ENCODE peak calls at places on chromosomes 5 and 9, in six cellular contexts. C, X, P, H, W and N are unnamed samples.

GRCh38 chr9:111914749-111915424 is 18.3 kb downstream of the UGCG start:
- DNase-seq in C (no peak), X (no peak), P (no peak), H (no peak), W (no peak), N (no peak)

GRCh38 chr5:21173526-21173925 is 1185.5 kb upstream of the CDH18 start:
- DNase-seq in C (no peak), X (no peak), P (no peak), H (no peak), W (no peak), N (no peak)

GRCh38 chr5:5424736-5425135 is 2.3 kb downstream of the ICE1 start:
- DNase-seq in C (no peak), X (no peak), P (no peak), H (no peak), W (no peak), N (peak; percentile 41)

GRCh38 chr5:9776525-9776924 is 146.4 kb upstream of the TAS2R1 start:
- DNase-seq in C (no peak), X (no peak), P (no peak), H (no peak), W (no peak), N (peak; percentile 68)

GRCh38 chr5:159053216-159053615 is 46.5 kb downstream of the EBF1 start:
- DNase-seq in C (no peak), X (no peak), P (no peak), H (no peak), W (no peak), N (no peak)

GRCh38 chr5:151240891-151241290 is 12.1 kb upstream of the GM2A start:
- DNase-seq in C (no peak), X (no peak), P (no peak), H (no peak), W (no peak), N (no peak)

GRCh38 chr5:155049569-155050383 is 36.2 kb downstream of the KIF4B start:
- DNase-seq in C (no peak), X (no peak), P (no peak), H (no peak), W (no peak), N (no peak)

GRCh38 chr9:35666045-35666444 is 1.1 kb upstream of the ARHGEF39 start:
- DNase-seq in C (no peak), X (no peak), P (no peak), H (no peak), W (no peak), N (peak; percentile 16)